ENCODE peak calls at places on chromosomes 11 and 22, in seven cellular contexts. One of them, this sample, is unnamed.

GRCh38 chr11:134120921-134121526 is 52.2 kb downstream of the JAM3 start:
- DNase-seq in activated CD8-positive, alpha-beta T cell treated with anti-CD3 and anti-CD28 coated beads, Interleukin-2, amount 10 ng/mL, durations not matched to agents 7 days and 5 days: no peak
- DNase-seq in activated gamma-delta T cell: no peak
- DNase-seq in H1: no peak
- DNase-seq in NCI-H1436: no peak
- DNase-seq in NCI-H2081: no peak
- DNase-seq in colonic mucosa: no peak
- DNase-seq in this sample: peak; percentile 66

GRCh38 chr11:23976776-23977380 is 520.0 kb upstream of the LUZP2 start:
- DNase-seq in NCI-H2081: no peak
- DNase-seq in NCI-H1436: no peak
- DNase-seq in H1: no peak
- DNase-seq in colonic mucosa: no peak
- DNase-seq in activated gamma-delta T cell: no peak
- DNase-seq in activated CD8-positive, alpha-beta T cell treated with anti-CD3 and anti-CD28 coated beads, Interleukin-2, amount 10 ng/mL, durations not matched to agents 7 days and 5 days: no peak
- DNase-seq in this sample: no peak

GRCh38 chr11:95563859-95564258 is 225.7 kb downstream of the FAM76B start:
- DNase-seq in activated CD8-positive, alpha-beta T cell treated with anti-CD3 and anti-CD28 coated beads, Interleukin-2, amount 10 ng/mL, durations not matched to agents 7 days and 5 days: no peak
- DNase-seq in colonic mucosa: no peak
- DNase-seq in activated gamma-delta T cell: no peak
- DNase-seq in NCI-H1436: no peak
- DNase-seq in NCI-H2081: no peak
- DNase-seq in H1: no peak
- DNase-seq in this sample: no peak

GRCh38 chr22:44546686-44547310 is 48.8 kb upstream of the RTL6 start:
- DNase-seq in H1: no peak
- DNase-seq in activated gamma-delta T cell: no peak
- DNase-seq in NCI-H1436: no peak
- DNase-seq in NCI-H2081: no peak
- DNase-seq in colonic mucosa: no peak
- DNase-seq in activated CD8-positive, alpha-beta T cell treated with anti-CD3 and anti-CD28 coated beads, Interleukin-2, amount 10 ng/mL, durations not matched to agents 7 days and 5 days: no peak
- DNase-seq in this sample: no peak

GRCh38 chr11:33867566-33867965 is 24.3 kb downstream of the LMO2 start:
- DNase-seq in NCI-H2081: no peak
- DNase-seq in activated gamma-delta T cell: no peak
- DNase-seq in NCI-H1436: no peak
- DNase-seq in colonic mucosa: no peak
- DNase-seq in activated CD8-positive, alpha-beta T cell treated with anti-CD3 and anti-CD28 coated beads, Interleukin-2, amount 10 ng/mL, durations not matched to agents 7 days and 5 days: no peak
- DNase-seq in H1: no peak
- DNase-seq in this sample: no peak

GRCh38 chr11:1548221-1549070 is 23.6 kb downstream of the DUSP8 start:
- DNase-seq in colonic mucosa: peak; percentile 88
- DNase-seq in activated gamma-delta T cell: no peak
- DNase-seq in activated CD8-positive, alpha-beta T cell treated with anti-CD3 and anti-CD28 coated beads, Interleukin-2, amount 10 ng/mL, durations not matched to agents 7 days and 5 days: no peak
- DNase-seq in NCI-H1436: peak; percentile 30
- DNase-seq in NCI-H2081: peak; percentile 42
- DNase-seq in H1: peak; percentile 81
- DNase-seq in this sample: peak; percentile 33

GRCh38 chr11:44085330-44085729 is 10.1 kb upstream of the EXT2 start:
- DNase-seq in activated gamma-delta T cell: no peak
- DNase-seq in NCI-H2081: no peak
- DNase-seq in colonic mucosa: no peak
- DNase-seq in NCI-H1436: no peak
- DNase-seq in activated CD8-positive, alpha-beta T cell treated with anti-CD3 and anti-CD28 coated beads, Interleukin-2, amount 10 ng/mL, durations not matched to agents 7 days and 5 days: no peak
- DNase-seq in H1: no peak
- DNase-seq in this sample: no peak

GRCh38 chr22:24444729-24445466 is 17.5 kb downstream of the ADORA2A start:
- DNase-seq in NCI-H2081: no peak
- DNase-seq in activated CD8-positive, alpha-beta T cell treated with anti-CD3 and anti-CD28 coated beads, Interleukin-2, amount 10 ng/mL, durations not matched to agents 7 days and 5 days: no peak
- DNase-seq in colonic mucosa: no peak
- DNase-seq in activated gamma-delta T cell: no peak
- DNase-seq in H1: no peak
- DNase-seq in NCI-H1436: no peak
- DNase-seq in this sample: no peak

GRCh38 chr11:43278302-43278956 is 33.4 kb upstream of the API5 start:
- DNase-seq in H1: peak; percentile 50
- DNase-seq in activated gamma-delta T cell: no peak
- DNase-seq in colonic mucosa: no peak
- DNase-seq in activated CD8-positive, alpha-beta T cell treated with anti-CD3 and anti-CD28 coated beads, Interleukin-2, amount 10 ng/mL, durations not matched to agents 7 days and 5 days: no peak
- DNase-seq in NCI-H1436: peak; percentile 50
- DNase-seq in NCI-H2081: peak; percentile 38
- DNase-seq in this sample: peak; percentile 40

GRCh38 chr22:31947296-31947695 is 3.0 kb downstream of the YWHAH start:
- DNase-seq in activated CD8-positive, alpha-beta T cell treated with anti-CD3 and anti-CD28 coated beads, Interleukin-2, amount 10 ng/mL, durations not matched to agents 7 days and 5 days: peak; percentile 63
- DNase-seq in colonic mucosa: peak; percentile 53
- DNase-seq in NCI-H2081: peak; percentile 31
- DNase-seq in H1: no peak
- DNase-seq in activated gamma-delta T cell: no peak
- DNase-seq in NCI-H1436: peak; percentile 13
- DNase-seq in this sample: peak; percentile 6

GRCh38 chr11:2294340-2295290 is 7.1 kb downstream of the C11orf21 start:
- DNase-seq in NCI-H2081: no peak
- DNase-seq in H1: peak; percentile 13
- DNase-seq in activated gamma-delta T cell: no peak
- DNase-seq in colonic mucosa: no peak
- DNase-seq in activated CD8-positive, alpha-beta T cell treated with anti-CD3 and anti-CD28 coated beads, Interleukin-2, amount 10 ng/mL, durations not matched to agents 7 days and 5 days: no peak
- DNase-seq in NCI-H1436: no peak
- DNase-seq in this sample: no peak

GRCh38 chr22:26579331-26579886 is 10.5 kb downstream of the TPST2 start:
- DNase-seq in activated gamma-delta T cell: peak; percentile 19
- DNase-seq in H1: no peak
- DNase-seq in colonic mucosa: peak; percentile 35
- DNase-seq in activated CD8-positive, alpha-beta T cell treated with anti-CD3 and anti-CD28 coated beads, Interleukin-2, amount 10 ng/mL, durations not matched to agents 7 days and 5 days: peak; percentile 87
- DNase-seq in NCI-H2081: no peak
- DNase-seq in NCI-H1436: no peak
- DNase-seq in this sample: no peak

GRCh38 chr22:28810839-28811491 is 10.6 kb upstream of the XBP1 start:
- DNase-seq in NCI-H1436: no peak
- DNase-seq in H1: no peak
- DNase-seq in activated gamma-delta T cell: no peak
- DNase-seq in activated CD8-positive, alpha-beta T cell treated with anti-CD3 and anti-CD28 coated beads, Interleukin-2, amount 10 ng/mL, durations not matched to agents 7 days and 5 days: peak; percentile 75
- DNase-seq in NCI-H2081: no peak
- DNase-seq in colonic mucosa: no peak
- DNase-seq in this sample: no peak

GRCh38 chr11:46247090-46247489 is 30.4 kb upstream of the CREB3L1 start:
- DNase-seq in NCI-H1436: no peak
- DNase-seq in H1: no peak
- DNase-seq in activated CD8-positive, alpha-beta T cell treated with anti-CD3 and anti-CD28 coated beads, Interleukin-2, amount 10 ng/mL, durations not matched to agents 7 days and 5 days: no peak
- DNase-seq in NCI-H2081: no peak
- DNase-seq in activated gamma-delta T cell: no peak
- DNase-seq in colonic mucosa: no peak
- DNase-seq in this sample: no peak

GRCh38 chr11:69260622-69261021 is 33.3 kb upstream of the MYEOV start:
- DNase-seq in NCI-H2081: no peak
- DNase-seq in colonic mucosa: no peak
- DNase-seq in activated CD8-positive, alpha-beta T cell treated with anti-CD3 and anti-CD28 coated beads, Interleukin-2, amount 10 ng/mL, durations not matched to agents 7 days and 5 days: no peak
- DNase-seq in NCI-H1436: no peak
- DNase-seq in activated gamma-delta T cell: no peak
- DNase-seq in H1: no peak
- DNase-seq in this sample: no peak

GRCh38 chr11:79226136-79226535 is 214.7 kb downstream of the TENM4 start:
- DNase-seq in colonic mucosa: no peak
- DNase-seq in H1: no peak
- DNase-seq in NCI-H1436: no peak
- DNase-seq in activated gamma-delta T cell: no peak
- DNase-seq in NCI-H2081: no peak
- DNase-seq in activated CD8-positive, alpha-beta T cell treated with anti-CD3 and anti-CD28 coated beads, Interleukin-2, amount 10 ng/mL, durations not matched to agents 7 days and 5 days: no peak
- DNase-seq in this sample: no peak

GRCh38 chr11:122882809-122883681 is 486 bp downstream of the JHY start:
- DNase-seq in colonic mucosa: peak; percentile 54
- DNase-seq in activated CD8-positive, alpha-beta T cell treated with anti-CD3 and anti-CD28 coated beads, Interleukin-2, amount 10 ng/mL, durations not matched to agents 7 days and 5 days: peak; percentile 62
- DNase-seq in activated gamma-delta T cell: peak; percentile 50
- DNase-seq in H1: peak; percentile 78
- DNase-seq in NCI-H1436: no peak
- DNase-seq in NCI-H2081: peak; percentile 83
- DNase-seq in this sample: peak; percentile 80

GRCh38 chr11:114296979-114297372 is 777 bp downstream of the NNMT start:
- DNase-seq in H1: no peak
- DNase-seq in activated CD8-positive, alpha-beta T cell treated with anti-CD3 and anti-CD28 coated beads, Interleukin-2, amount 10 ng/mL, durations not matched to agents 7 days and 5 days: no peak
- DNase-seq in NCI-H1436: no peak
- DNase-seq in NCI-H2081: no peak
- DNase-seq in activated gamma-delta T cell: no peak
- DNase-seq in colonic mucosa: no peak
- DNase-seq in this sample: no peak

GRCh38 chr22:30314918-30315317 is 11.8 kb downstream of the TBC1D10A start:
- DNase-seq in activated CD8-positive, alpha-beta T cell treated with anti-CD3 and anti-CD28 coated beads, Interleukin-2, amount 10 ng/mL, durations not matched to agents 7 days and 5 days: no peak
- DNase-seq in colonic mucosa: no peak
- DNase-seq in NCI-H2081: no peak
- DNase-seq in H1: no peak
- DNase-seq in NCI-H1436: no peak
- DNase-seq in activated gamma-delta T cell: no peak
- DNase-seq in this sample: no peak

GRCh38 chr11:125429174-125429707 is 66.8 kb downstream of the FEZ1 start:
- DNase-seq in NCI-H1436: peak; percentile 27
- DNase-seq in activated gamma-delta T cell: no peak
- DNase-seq in H1: peak; percentile 90
- DNase-seq in colonic mucosa: peak; percentile 40
- DNase-seq in NCI-H2081: peak; percentile 48
- DNase-seq in activated CD8-positive, alpha-beta T cell treated with anti-CD3 and anti-CD28 coated beads, Interleukin-2, amount 10 ng/mL, durations not matched to agents 7 days and 5 days: peak; percentile 69
- DNase-seq in this sample: peak; percentile 75

GRCh38 chr11:818396-819128 is at the start of gene PNPLA2:
- DNase-seq in H1: peak; percentile 69
- DNase-seq in activated CD8-positive, alpha-beta T cell treated with anti-CD3 and anti-CD28 coated beads, Interleukin-2, amount 10 ng/mL, durations not matched to agents 7 days and 5 days: no peak
- DNase-seq in NCI-H2081: no peak
- DNase-seq in NCI-H1436: no peak
- DNase-seq in activated gamma-delta T cell: no peak
- DNase-seq in colonic mucosa: peak; percentile 73
- DNase-seq in this sample: no peak

GRCh38 chr11:46865340-46865739 is 19.3 kb upstream of the CKAP5 start:
- DNase-seq in activated gamma-delta T cell: no peak
- DNase-seq in colonic mucosa: no peak
- DNase-seq in H1: no peak
- DNase-seq in NCI-H2081: no peak
- DNase-seq in activated CD8-positive, alpha-beta T cell treated with anti-CD3 and anti-CD28 coated beads, Interleukin-2, amount 10 ng/mL, durations not matched to agents 7 days and 5 days: no peak
- DNase-seq in NCI-H1436: no peak
- DNase-seq in this sample: no peak

GRCh38 chr11:113505541-113506375 is 30.6 kb upstream of the DRD2 start:
- DNase-seq in colonic mucosa: no peak
- DNase-seq in activated gamma-delta T cell: no peak
- DNase-seq in NCI-H1436: peak; percentile 17
- DNase-seq in H1: no peak
- DNase-seq in activated CD8-positive, alpha-beta T cell treated with anti-CD3 and anti-CD28 coated beads, Interleukin-2, amount 10 ng/mL, durations not matched to agents 7 days and 5 days: no peak
- DNase-seq in NCI-H2081: no peak
- DNase-seq in this sample: peak; percentile 100

GRCh38 chr22:26672060-26672471 is 14.7 kb downstream of the MIAT start:
- DNase-seq in activated gamma-delta T cell: peak; percentile 8
- DNase-seq in activated CD8-positive, alpha-beta T cell treated with anti-CD3 and anti-CD28 coated beads, Interleukin-2, amount 10 ng/mL, durations not matched to agents 7 days and 5 days: no peak
- DNase-seq in H1: no peak
- DNase-seq in NCI-H1436: no peak
- DNase-seq in colonic mucosa: peak; percentile 21
- DNase-seq in NCI-H2081: no peak
- DNase-seq in this sample: no peak

GRCh38 chr11:75820636-75821035 is 5.6 kb downstream of the UVRAG start:
- DNase-seq in colonic mucosa: no peak
- DNase-seq in activated gamma-delta T cell: no peak
- DNase-seq in NCI-H1436: no peak
- DNase-seq in activated CD8-positive, alpha-beta T cell treated with anti-CD3 and anti-CD28 coated beads, Interleukin-2, amount 10 ng/mL, durations not matched to agents 7 days and 5 days: no peak
- DNase-seq in NCI-H2081: no peak
- DNase-seq in H1: no peak
- DNase-seq in this sample: no peak

GRCh38 chr22:25396615-25397200 is 167.8 kb upstream of the GRK3 start:
- DNase-seq in H1: no peak
- DNase-seq in activated gamma-delta T cell: no peak
- DNase-seq in NCI-H2081: no peak
- DNase-seq in colonic mucosa: no peak
- DNase-seq in NCI-H1436: no peak
- DNase-seq in activated CD8-positive, alpha-beta T cell treated with anti-CD3 and anti-CD28 coated beads, Interleukin-2, amount 10 ng/mL, durations not matched to agents 7 days and 5 days: no peak
- DNase-seq in this sample: no peak

GRCh38 chr11:100863080-100863581 is 176.0 kb downstream of the ARHGAP42 start:
- DNase-seq in NCI-H2081: no peak
- DNase-seq in NCI-H1436: peak; percentile 10
- DNase-seq in colonic mucosa: no peak
- DNase-seq in activated gamma-delta T cell: no peak
- DNase-seq in activated CD8-positive, alpha-beta T cell treated with anti-CD3 and anti-CD28 coated beads, Interleukin-2, amount 10 ng/mL, durations not matched to agents 7 days and 5 days: no peak
- DNase-seq in H1: no peak
- DNase-seq in this sample: no peak

GRCh38 chr11:10307411-10308207 is 2.7 kb downstream of the ADM start:
- DNase-seq in colonic mucosa: peak; percentile 85
- DNase-seq in activated CD8-positive, alpha-beta T cell treated with anti-CD3 and anti-CD28 coated beads, Interleukin-2, amount 10 ng/mL, durations not matched to agents 7 days and 5 days: peak; percentile 84
- DNase-seq in H1: peak; percentile 93
- DNase-seq in activated gamma-delta T cell: peak; percentile 65
- DNase-seq in NCI-H1436: peak; percentile 78
- DNase-seq in NCI-H2081: peak; percentile 77
- DNase-seq in this sample: peak; percentile 76

GRCh38 chr22:43796567-43796966 is 15.5 kb downstream of the EFCAB6 start:
- DNase-seq in activated CD8-positive, alpha-beta T cell treated with anti-CD3 and anti-CD28 coated beads, Interleukin-2, amount 10 ng/mL, durations not matched to agents 7 days and 5 days: no peak
- DNase-seq in NCI-H2081: peak; percentile 15
- DNase-seq in activated gamma-delta T cell: no peak
- DNase-seq in H1: no peak
- DNase-seq in colonic mucosa: no peak
- DNase-seq in NCI-H1436: peak; percentile 18
- DNase-seq in this sample: no peak

GRCh38 chr11:93054279-93054678 is 84.8 kb downstream of the MTNR1B start:
- DNase-seq in colonic mucosa: no peak
- DNase-seq in activated CD8-positive, alpha-beta T cell treated with anti-CD3 and anti-CD28 coated beads, Interleukin-2, amount 10 ng/mL, durations not matched to agents 7 days and 5 days: no peak
- DNase-seq in NCI-H2081: no peak
- DNase-seq in NCI-H1436: no peak
- DNase-seq in H1: no peak
- DNase-seq in activated gamma-delta T cell: no peak
- DNase-seq in this sample: no peak

GRCh38 chr11:31784645-31785044 is 26.5 kb downstream of the PAX6 start:
- DNase-seq in NCI-H2081: no peak
- DNase-seq in activated CD8-positive, alpha-beta T cell treated with anti-CD3 and anti-CD28 coated beads, Interleukin-2, amount 10 ng/mL, durations not matched to agents 7 days and 5 days: no peak
- DNase-seq in NCI-H1436: no peak
- DNase-seq in activated gamma-delta T cell: no peak
- DNase-seq in colonic mucosa: no peak
- DNase-seq in H1: no peak
- DNase-seq in this sample: no peak